ENCODE peak calls at places on chromosomes 3 and 15, in five cellular contexts. One of them, this sample, is unnamed.

GRCh38 chr3:118101891-118102290 is 932.8 kb downstream of the IGSF11 start:
- DNase-seq in RWPE1: peak
- DNase-seq in epithelial cell of esophagus: peak
- DNase-seq in lower leg skin: no peak
- DNase-seq in lung: no peak
- DNase-seq in this sample: no peak

GRCh38 chr3:156682963-156683362 is 8.6 kb downstream of the TIPARP start:
- DNase-seq in lower leg skin: no peak
- DNase-seq in lung: no peak
- DNase-seq in epithelial cell of esophagus: no peak
- DNase-seq in RWPE1: no peak
- DNase-seq in this sample: no peak

GRCh38 chr15:49645277-49645676 is 24.4 kb downstream of the DTWD1 start:
- DNase-seq in lower leg skin: no peak
- DNase-seq in lung: no peak
- DNase-seq in RWPE1: no peak
- DNase-seq in epithelial cell of esophagus: no peak
- DNase-seq in this sample: no peak

GRCh38 chr3:106542101-106542769 is 673.4 kb upstream of the CBLB start:
- DNase-seq in RWPE1: no peak
- DNase-seq in lower leg skin: no peak
- DNase-seq in epithelial cell of esophagus: peak
- DNase-seq in lung: no peak
- DNase-seq in this sample: no peak

GRCh38 chr3:64355473-64355872 is 130.2 kb upstream of the PRICKLE2 start:
- DNase-seq in lower leg skin: no peak
- DNase-seq in lung: no peak
- DNase-seq in RWPE1: peak
- DNase-seq in epithelial cell of esophagus: peak
- DNase-seq in this sample: no peak

GRCh38 chr3:14368146-14368545 is 34.3 kb upstream of the SLC6A6 start:
- DNase-seq in RWPE1: no peak
- DNase-seq in lung: no peak
- DNase-seq in epithelial cell of esophagus: no peak
- DNase-seq in lower leg skin: no peak
- DNase-seq in this sample: no peak

GRCh38 chr3:143261848-143262247 is 142.3 kb downstream of the CHST2 start:
- DNase-seq in lower leg skin: no peak
- DNase-seq in epithelial cell of esophagus: no peak
- DNase-seq in RWPE1: no peak
- DNase-seq in lung: no peak
- DNase-seq in this sample: no peak

GRCh38 chr3:46892285-46893145 is 15.0 kb downstream of the PTH1R start:
- DNase-seq in epithelial cell of esophagus: peak
- DNase-seq in RWPE1: peak
- DNase-seq in lower leg skin: peak
- DNase-seq in lung: peak
- DNase-seq in this sample: no peak

GRCh38 chr15:85726446-85726845 is 68.3 kb downstream of the KLHL25 start:
- DNase-seq in lower leg skin: no peak
- DNase-seq in epithelial cell of esophagus: no peak
- DNase-seq in RWPE1: no peak
- DNase-seq in lung: no peak
- DNase-seq in this sample: no peak

GRCh38 chr3:150469931-150470740 is 62.0 kb downstream of the TSC22D2 start:
- DNase-seq in lower leg skin: no peak
- DNase-seq in epithelial cell of esophagus: peak
- DNase-seq in lung: no peak
- DNase-seq in RWPE1: no peak
- DNase-seq in this sample: no peak

GRCh38 chr3:128152419-128153155 is 694 bp upstream of the EEFSEC start:
- DNase-seq in lung: no peak
- DNase-seq in RWPE1: no peak
- DNase-seq in epithelial cell of esophagus: no peak
- DNase-seq in lower leg skin: no peak
- DNase-seq in this sample: no peak
- TF ChIP-seq CTCF in lung: no peak
- TF ChIP-seq CTCF in RWPE1: no peak
- TF ChIP-seq CTCF in epithelial cell of esophagus: no peak
- TF ChIP-seq CTCF in lower leg skin: no peak
- TF ChIP-seq CTCF in this sample: no peak

GRCh38 chr15:31263751-31264533 is 62.7 kb upstream of the KLF13 start:
- DNase-seq in epithelial cell of esophagus: peak
- DNase-seq in lung: peak
- DNase-seq in RWPE1: peak
- DNase-seq in lower leg skin: peak
- DNase-seq in this sample: peak
- TF ChIP-seq CTCF in epithelial cell of esophagus: no peak
- TF ChIP-seq CTCF in lung: no peak
- TF ChIP-seq CTCF in RWPE1: no peak
- TF ChIP-seq CTCF in lower leg skin: no peak
- TF ChIP-seq CTCF in this sample: no peak

GRCh38 chr3:172092658-172093057 is 53.3 kb downstream of the FNDC3B start:
- DNase-seq in lung: no peak
- DNase-seq in epithelial cell of esophagus: no peak
- DNase-seq in RWPE1: no peak
- DNase-seq in lower leg skin: no peak
- DNase-seq in this sample: no peak

GRCh38 chr3:172096881-172097420 is 57.6 kb downstream of the FNDC3B start:
- DNase-seq in lung: no peak
- DNase-seq in lower leg skin: no peak
- DNase-seq in epithelial cell of esophagus: peak
- DNase-seq in RWPE1: peak
- DNase-seq in this sample: no peak

GRCh38 chr3:172097585-172097984 is 58.2 kb downstream of the FNDC3B start:
- DNase-seq in epithelial cell of esophagus: no peak
- DNase-seq in lower leg skin: no peak
- DNase-seq in RWPE1: no peak
- DNase-seq in lung: no peak
- DNase-seq in this sample: no peak

GRCh38 chr3:172098698-172099494 is 59.5 kb downstream of the FNDC3B start:
- DNase-seq in epithelial cell of esophagus: no peak
- DNase-seq in RWPE1: no peak
- DNase-seq in lower leg skin: no peak
- DNase-seq in lung: no peak
- DNase-seq in this sample: no peak

DNA sequence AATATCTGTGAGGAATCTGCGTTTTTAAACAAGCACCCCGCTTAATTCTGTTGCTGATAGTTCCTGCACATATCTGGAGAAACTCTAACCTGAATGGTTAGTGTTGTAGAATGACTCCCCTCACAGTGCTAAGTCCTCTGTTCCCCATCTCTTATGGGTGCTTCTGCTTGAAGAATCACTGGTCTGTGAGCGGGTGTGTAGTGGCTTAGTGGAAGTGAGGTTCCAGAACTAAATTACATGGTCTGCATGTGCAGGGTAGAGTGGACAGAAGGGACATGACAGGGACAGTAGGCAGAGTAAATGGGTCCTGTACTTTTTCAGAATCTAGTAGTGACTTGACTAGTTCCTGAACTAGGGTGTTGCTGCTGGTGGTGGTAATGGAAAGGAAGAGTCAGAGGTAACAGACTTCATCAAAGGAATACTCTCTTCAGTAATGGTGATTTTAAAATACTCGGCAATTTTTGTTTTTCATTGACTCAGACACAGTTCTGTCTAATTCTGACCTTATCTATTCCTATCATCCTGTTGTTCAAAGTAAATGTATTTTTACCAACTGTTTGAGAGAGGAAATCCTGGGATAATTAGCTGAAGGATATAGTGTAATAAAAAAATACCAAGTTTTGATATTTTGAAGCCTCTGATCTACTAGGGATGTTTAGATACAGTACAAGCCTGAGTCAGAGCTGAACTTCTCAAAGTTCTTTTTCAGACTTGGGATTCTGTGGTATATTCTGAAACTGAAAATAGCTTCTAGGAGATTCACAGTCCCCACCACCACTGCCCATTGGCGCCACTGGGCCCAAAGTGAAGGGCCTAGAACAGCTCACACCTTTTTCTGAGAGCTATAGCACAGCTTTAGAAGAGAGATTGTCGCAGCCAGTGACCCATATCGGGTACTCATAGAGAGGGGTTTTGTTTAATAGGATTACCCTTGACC is 55.5 kb downstream of the FNDC3B start:
- DNase-seq in lung: no peak
- DNase-seq in lower leg skin: no peak
- DNase-seq in epithelial cell of esophagus: no peak
- DNase-seq in RWPE1: no peak
- DNase-seq in this sample: no peak
- TF ChIP-seq CTCF in lung: no peak
- TF ChIP-seq CTCF in lower leg skin: no peak
- TF ChIP-seq CTCF in epithelial cell of esophagus: no peak
- TF ChIP-seq CTCF in RWPE1: no peak
- TF ChIP-seq CTCF in this sample: no peak

GRCh38 chr3:155618575-155618974 is 126.3 kb downstream of the PLCH1 start:
- DNase-seq in epithelial cell of esophagus: no peak
- DNase-seq in lower leg skin: no peak
- DNase-seq in lung: no peak
- DNase-seq in RWPE1: no peak
- DNase-seq in this sample: no peak
- TF ChIP-seq CTCF in epithelial cell of esophagus: no peak
- TF ChIP-seq CTCF in lower leg skin: no peak
- TF ChIP-seq CTCF in lung: no peak
- TF ChIP-seq CTCF in RWPE1: no peak
- TF ChIP-seq CTCF in this sample: no peak

DNA sequence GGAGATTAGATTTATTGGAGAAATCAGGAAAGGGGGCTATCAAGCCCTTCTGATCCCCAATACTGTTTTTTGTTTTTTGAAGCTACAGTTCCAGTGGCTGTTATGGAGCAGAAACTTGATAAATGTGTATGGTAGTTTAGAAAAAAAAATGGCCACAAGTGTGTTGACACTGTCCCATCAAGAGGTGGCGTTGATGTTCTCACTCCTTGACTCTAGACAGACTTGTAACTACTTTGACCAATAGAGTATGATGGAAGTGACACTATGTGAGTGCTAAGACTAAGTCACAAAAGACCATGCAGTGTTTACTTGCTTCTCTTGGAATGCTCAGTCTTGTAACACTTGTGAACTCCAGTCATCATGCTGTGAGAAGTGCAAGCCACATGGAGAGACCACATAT is 356.7 kb downstream of the PDCD6IP start:
- DNase-seq in lower leg skin: no peak
- DNase-seq in lung: no peak
- DNase-seq in RWPE1: no peak
- DNase-seq in epithelial cell of esophagus: no peak
- DNase-seq in this sample: no peak
- TF ChIP-seq CTCF in lower leg skin: no peak
- TF ChIP-seq CTCF in lung: no peak
- TF ChIP-seq CTCF in RWPE1: no peak
- TF ChIP-seq CTCF in epithelial cell of esophagus: no peak
- TF ChIP-seq CTCF in this sample: no peak

DNA sequence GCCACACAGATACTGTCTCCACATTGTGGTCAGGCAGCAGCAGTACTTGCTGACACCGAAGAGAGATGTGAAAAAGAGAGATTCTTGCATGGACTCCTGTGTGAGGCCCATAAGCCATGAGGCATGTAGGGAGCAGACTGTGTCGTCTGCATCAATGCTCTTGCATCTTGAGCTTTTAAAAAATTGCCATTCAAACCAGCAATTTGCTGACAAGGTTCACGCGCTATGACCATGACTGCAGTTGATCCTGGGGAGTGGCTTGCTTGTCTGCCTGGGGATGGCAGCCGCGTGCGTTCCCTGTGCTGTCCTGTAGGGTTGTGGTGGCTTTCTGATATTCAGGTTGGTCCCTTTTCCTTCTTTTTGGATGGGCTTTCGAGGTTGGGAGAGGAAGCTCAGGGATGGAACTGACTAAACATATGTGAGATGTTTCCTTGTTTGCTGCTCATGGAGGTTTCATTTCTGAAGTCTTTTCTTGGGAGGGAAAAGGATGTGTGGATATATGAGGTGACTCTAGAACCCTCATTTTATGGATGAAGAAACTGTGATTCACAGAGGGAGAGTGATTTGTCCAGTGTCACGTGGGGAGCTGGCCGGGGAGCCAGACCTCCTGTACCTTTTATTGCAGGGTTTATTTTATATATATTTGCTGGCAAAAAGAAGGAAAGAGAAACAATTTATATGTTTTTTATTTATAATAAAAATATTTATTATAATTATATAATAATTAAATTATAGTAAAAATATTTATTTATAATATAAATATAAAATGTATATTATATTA is 48.6 kb downstream of the LPP start:
- DNase-seq in RWPE1: no peak
- DNase-seq in epithelial cell of esophagus: no peak
- DNase-seq in lower leg skin: no peak
- DNase-seq in lung: no peak
- DNase-seq in this sample: no peak
- TF ChIP-seq CTCF in RWPE1: no peak
- TF ChIP-seq CTCF in epithelial cell of esophagus: no peak
- TF ChIP-seq CTCF in lower leg skin: no peak
- TF ChIP-seq CTCF in lung: no peak
- TF ChIP-seq CTCF in this sample: no peak

This sample was measured in osteocyte.